ENCODE peak calls at places on chromosomes 16 and 17, in eight cellular contexts. H is heart right ventricle; X is CD4-positive, alpha-beta T cell; I is CD8-positive, alpha-beta memory T cell; F is pancreas; J is prostate gland; E is kidney; K is transverse colon. D is an unnamed sample. For H3K9me3, the result is how much of the 10 kb centered on the place peaks cover.

GRCh38 chr17:78117027-78117981 is 11.3 kb downstream of the TMC6 start:
- DNase-seq in H (no peak), X (peak), I (peak), F (peak), J (no peak), E (peak), K (peak), D (no peak)

GRCh38 chr17:41666708-41667279 is 21.9 kb upstream of the EIF1 start:
- DNase-seq in H (peak), X (peak), I (peak), F (peak), J (peak), E (peak), K (peak), D (peak)

GRCh38 chr17:20191066-20191465 is 181.9 kb downstream of the SPECC1 start:
- DNase-seq in H (no peak), X (no peak), I (no peak), F (no peak), J (no peak), E (no peak), K (no peak), D (no peak)

GRCh38 chr16:11460820-11461594 is 115.7 kb downstream of the RMI2 start:
- DNase-seq in H (no peak), X (no peak), I (no peak), F (no peak), J (no peak), E (no peak), K (no peak), D (no peak)

GRCh38 chr17:76268015-76268749 is 3.0 kb downstream of the UBALD2 start:
- DNase-seq in H (peak), X (peak), I (peak), F (peak), J (peak), E (peak), K (peak), D (peak)

GRCh38 chr16:26261621-26262020 is 569.9 kb downstream of the HS3ST4 start:
- DNase-seq in H (no peak), X (no peak), I (no peak), F (no peak), J (no peak), E (no peak), K (no peak), D (no peak)

GRCh38 chr17:78974635-78975591 is 4.8 kb downstream of the LGALS3BP start:
- DNase-seq in H (peak), X (no peak), I (peak), F (peak), J (peak), E (peak), K (peak), D (no peak)

GRCh38 chr17:55735784-55736405 is 13.2 kb upstream of the TMEM100 start:
- DNase-seq in H (no peak), X (peak), I (no peak), F (no peak), J (no peak), E (no peak), K (peak), D (no peak)

GRCh38 chr16:29820730-29821662 is 734 bp downstream of the MVP start:
- DNase-seq in H (no peak), X (peak), I (peak), F (peak), J (peak), E (peak), K (peak), D (peak)

GRCh38 chr17:60676758-60677307 is 818 bp upstream of the BCAS3 start:
- DNase-seq in H (no peak), X (no peak), I (no peak), F (no peak), J (no peak), E (no peak), K (no peak), D (no peak)

GRCh38 chr17:8162997-8163977 is 539 bp upstream of the VAMP2 start:
- DNase-seq in H (no peak), X (no peak), I (peak), F (peak), J (no peak), E (peak), K (peak), D (no peak)

GRCh38 chr16:9068886-9069285 is 22.6 kb upstream of the HAPSTR1 start:
- DNase-seq in H (no peak), X (no peak), I (no peak), F (no peak), J (no peak), E (no peak), K (no peak), D (no peak)

GRCh38 chr17:45123930-45124796 is 8.2 kb downstream of the PLCD3 start:
- DNase-seq in H (no peak), X (no peak), I (peak), F (no peak), J (no peak), E (peak), K (peak), D (no peak)

GRCh38 chr16:22641030-22641671 is 130.5 kb downstream of the NPIPB5 start:
- DNase-seq in H (no peak), X (no peak), I (no peak), F (no peak), J (no peak), E (no peak), K (no peak), D (no peak)

GRCh38 chr16:914453-914852 is 56.3 kb downstream of the LMF1 start:
- DNase-seq in H (no peak), X (no peak), I (no peak), F (no peak), J (no peak), E (no peak), K (no peak), D (no peak)

GRCh38 chr17:80221401-80221800 is 1.2 kb downstream of the SLC26A11 start:
- DNase-seq in H (no peak), X (no peak), I (no peak), F (peak), J (no peak), E (peak), K (no peak), D (no peak)

GRCh38 chr16:47877166-47877565 is 278.6 kb downstream of the ABCC12 start:
- DNase-seq in H (no peak), X (no peak), I (no peak), F (no peak), J (no peak), E (no peak), K (no peak), D (no peak)

GRCh38 chr16:55349867-55350266 is 25.9 kb downstream of the IRX6 start:
- DNase-seq in H (no peak), X (no peak), I (no peak), F (no peak), J (no peak), E (no peak), K (no peak), D (no peak)

GRCh38 chr17:4446326-4447051 is 12.7 kb downstream of the SPNS3 start:
- DNase-seq in H (no peak), X (no peak), I (no peak), F (no peak), J (no peak), E (no peak), K (no peak), D (no peak)

GRCh38 chr16:3306078-3306477 is 781 bp downstream of the ZNF75A start:
- DNase-seq in H (no peak), X (no peak), I (no peak), F (no peak), J (no peak), E (no peak), K (no peak), D (no peak)

GRCh38 chr16:3305109-3306068 is at the start of the genes TIGD7 and ZNF75A:
- DNase-seq in H (peak), X (peak), I (peak), F (peak), J (peak), E (peak), K (peak), D (peak)

GRCh38 chr16:3304370-3304769 is 860 bp downstream of the TIGD7 start:
- DNase-seq in H (no peak), X (no peak), I (no peak), F (no peak), J (no peak), E (no peak), K (no peak), D (no peak)
- H3K9me3 ChIP-seq in H (half or more), X (under half), I (under half), F (under half), J (under half), E (under half), K (half or more), D (under half)

GRCh38 chr16:86118467-86119307 is 219.7 kb downstream of the IRF8 start:
- DNase-seq in H (no peak), X (no peak), I (no peak), F (no peak), J (no peak), E (peak), K (peak), D (no peak)
- H3K9me3 ChIP-seq in H (under half), X (under half), I (under half), F (under half), J (under half), E (under half), K (under half), D (under half)

GRCh38 chr17:74107107-74107506 is 96.4 kb upstream of the RPL38 start:
- DNase-seq in H (no peak), X (no peak), I (no peak), F (no peak), J (no peak), E (no peak), K (no peak), D (no peak)
- H3K9me3 ChIP-seq in H (under half), X (under half), I (under half), F (under half), J (under half), E (under half), K (under half), D (under half)

DNA sequence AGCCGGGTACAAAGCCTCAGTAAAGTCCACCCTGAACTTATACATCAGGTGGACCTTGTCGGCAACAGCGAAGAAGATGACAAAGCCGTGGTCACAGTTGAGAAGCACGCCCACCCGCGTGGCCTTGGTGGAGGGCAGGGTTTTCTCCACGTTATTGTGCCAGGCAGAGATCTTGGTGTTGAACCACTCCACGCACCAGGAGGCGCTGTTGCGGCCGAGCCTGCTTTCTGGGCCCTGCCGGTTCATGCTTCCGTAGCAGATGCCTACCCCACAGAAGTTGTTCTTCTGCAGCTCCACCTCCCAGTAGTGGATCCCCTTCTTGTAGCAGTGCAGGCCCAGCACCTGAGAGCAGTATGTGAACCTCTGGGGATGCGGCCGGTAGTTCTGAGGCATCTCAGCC is 22.1 kb downstream of the TRIM25 start:
- DNase-seq in H (peak), X (peak), I (peak), F (peak), J (no peak), E (no peak), K (peak), D (peak)
- H3K9me3 ChIP-seq in H (under half), X (under half), I (under half), F (under half), J (under half), E (under half), K (under half), D (under half)

DNA sequence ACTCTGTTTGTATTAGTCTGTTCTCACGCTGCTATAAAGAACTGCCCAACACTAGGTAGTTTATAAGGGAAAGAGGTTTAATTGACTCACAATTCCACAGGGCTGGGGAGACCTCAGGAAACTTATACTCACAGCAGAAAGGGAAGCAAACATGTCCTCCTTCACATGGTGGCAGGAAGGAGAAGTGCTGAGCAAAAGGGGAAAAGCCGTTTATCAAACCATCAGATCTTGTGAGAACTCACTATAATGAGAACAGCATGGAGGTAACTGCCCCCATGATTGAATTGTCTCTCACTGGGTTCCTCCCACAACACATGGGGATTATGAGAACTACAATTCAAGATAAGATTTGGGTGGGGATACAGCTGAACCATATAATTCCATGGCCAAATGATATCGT is 30.9 kb downstream of the ABCC1 start:
- DNase-seq in H (no peak), X (no peak), I (no peak), F (no peak), J (no peak), E (no peak), K (no peak), D (no peak)
- H3K9me3 ChIP-seq in H (under half), X (under half), I (under half), F (under half), J (under half), E (under half), K (under half), D (under half)

GRCh38 chr16:31727553-31727952 is 146.1 kb upstream of the ZNF267 start:
- DNase-seq in H (no peak), X (no peak), I (no peak), F (no peak), J (no peak), E (no peak), K (no peak), D (no peak)
- H3K9me3 ChIP-seq in H (half or more), X (under half), I (under half), F (under half), J (under half), E (under half), K (under half), D (under half)

GRCh38 chr16:31916056-31916488 is 42.5 kb downstream of the ZNF267 start:
- DNase-seq in H (no peak), X (no peak), I (no peak), F (no peak), J (no peak), E (no peak), K (no peak), D (no peak)

GRCh38 chr16:31913668-31914067 is 40.1 kb downstream of the ZNF267 start:
- DNase-seq in H (no peak), X (no peak), I (no peak), F (no peak), J (no peak), E (no peak), K (no peak), D (no peak)
- H3K9me3 ChIP-seq in H (half or more), X (half or more), I (half or more), F (under half), J (under half), E (half or more), K (half or more), D (half or more)

D was measured in T-helper 17 cell.